ENCODE peak calls at places on chromosomes 12 and 14, in ten cellular contexts. M, H, E, O, S, I, Y, L, P and B are unnamed samples.

GRCh38 chr12:50072198-50072907 is 12.8 kb upstream of the SMARCD1 start:
- DNase-seq in M (no peak), H (no peak), E (no peak), O (no peak), S (no peak), I (no peak), Y (no peak), L (no peak), P (no peak), B (no peak)

GRCh38 chr14:66635435-66635834 is 127.5 kb downstream of the GPHN start:
- DNase-seq in M (no peak), H (no peak), E (no peak), O (no peak), S (no peak), I (no peak), Y (no peak), L (no peak), P (no peak), B (no peak)

GRCh38 chr14:44820230-44820964 is 141.3 kb downstream of the KLHL28 start:
- DNase-seq in M (no peak), H (no peak), E (no peak), O (no peak), S (no peak), I (no peak), Y (no peak), L (no peak), P (no peak), B (no peak)

GRCh38 chr14:87629788-87630187 is 363.2 kb downstream of the GALC start:
- DNase-seq in M (no peak), H (no peak), E (no peak), O (no peak), S (no peak), I (no peak), Y (no peak), L (no peak), P (no peak), B (no peak)

GRCh38 chr12:51126297-51126696 is 42.9 kb upstream of the CSRNP2 start:
- DNase-seq in M (no peak), H (no peak), E (no peak), O (no peak), S (no peak), I (no peak), Y (no peak), L (no peak), P (no peak), B (no peak)

GRCh38 chr14:54667026-54667744 is 100.3 kb downstream of the SAMD4A start:
- DNase-seq in M (no peak), H (no peak), E (no peak), O (no peak), S (no peak), I (no peak), Y (no peak), L (no peak), P (no peak), B (no peak)

GRCh38 chr12:44431647-44432352 is 444.3 kb downstream of the NELL2 start:
- DNase-seq in M (no peak), H (no peak), E (no peak), O (no peak), S (no peak), I (no peak), Y (no peak), L (no peak), P (no peak), B (no peak)

GRCh38 chr14:81102217-81102616 is 118.5 kb downstream of the GTF2A1 start:
- DNase-seq in M (no peak), H (no peak), E (no peak), O (no peak), S (no peak), I (no peak), Y (no peak), L (no peak), P (no peak), B (no peak)

GRCh38 chr14:101808020-101808641 is 46.6 kb downstream of the PPP2R5C start:
- DNase-seq in M (peak; percentile 27), H (no peak), E (no peak), O (no peak), S (no peak), I (peak; percentile 24), Y (no peak), L (no peak), P (no peak), B (no peak)

GRCh38 chr14:48914382-48914781 is 671.8 kb downstream of the RPS29 start:
- DNase-seq in M (no peak), H (no peak), E (no peak), O (no peak), S (peak; percentile 49), I (no peak), Y (no peak), L (no peak), P (no peak), B (no peak)

GRCh38 chr12:1912580-1913376 is 5.7 kb downstream of the CACNA2D4 start:
- DNase-seq in M (no peak), H (peak; percentile 90), E (no peak), O (peak; percentile 46), S (no peak), I (no peak), Y (no peak), L (no peak), P (no peak), B (no peak)

GRCh38 chr14:53491256-53491905 is 338.3 kb upstream of the DDHD1 start:
- DNase-seq in M (no peak), H (no peak), E (no peak), O (no peak), S (no peak), I (no peak), Y (no peak), L (peak; percentile 28), P (no peak), B (no peak)

GRCh38 chr12:1827806-1828805 is 7.7 kb downstream of the LRTM2 start:
- DNase-seq in M (no peak), H (no peak), E (no peak), O (no peak), S (no peak), I (no peak), Y (no peak), L (no peak), P (no peak), B (no peak)

GRCh38 chr12:34339922-34340321 is 317.6 kb downstream of the ALG10 start:
- DNase-seq in M (no peak), H (no peak), E (no peak), O (no peak), S (no peak), I (no peak), Y (no peak), L (no peak), P (no peak), B (no peak)

GRCh38 chr12:121214171-121214777 is 4.3 kb downstream of the P2RX4 start:
- DNase-seq in M (no peak), H (no peak), E (no peak), O (no peak), S (no peak), I (no peak), Y (no peak), L (peak; percentile 42), P (no peak), B (no peak)

GRCh38 chr12:70645494-70646317 is 8.5 kb upstream of the PTPRB start:
- DNase-seq in M (peak; percentile 84), H (no peak), E (no peak), O (no peak), S (peak; percentile 60), I (peak; percentile 41), Y (peak; percentile 70), L (peak; percentile 85), P (peak; percentile 67), B (no peak)

GRCh38 chr12:116882742-116883141 is 1.5 kb upstream of the HRK start:
- DNase-seq in M (peak; percentile 75), H (no peak), E (no peak), O (no peak), S (no peak), I (no peak), Y (no peak), L (peak; percentile 61), P (no peak), B (no peak)

GRCh38 chr14:88013750-88014349 is 8.9 kb downstream of the GPR65 start:
- DNase-seq in M (peak; percentile 84), H (no peak), E (peak; percentile 29), O (peak; percentile 59), S (peak; percentile 87), I (peak; percentile 66), Y (peak; percentile 67), L (peak; percentile 58), P (peak; percentile 12), B (no peak)

GRCh38 chr12:132429932-132430643 is 59.9 kb upstream of the FBRSL1 start:
- DNase-seq in M (peak; percentile 57), H (no peak), E (no peak), O (no peak), S (peak; percentile 94), I (no peak), Y (peak; percentile 50), L (no peak), P (peak; percentile 41), B (no peak)

DNA sequence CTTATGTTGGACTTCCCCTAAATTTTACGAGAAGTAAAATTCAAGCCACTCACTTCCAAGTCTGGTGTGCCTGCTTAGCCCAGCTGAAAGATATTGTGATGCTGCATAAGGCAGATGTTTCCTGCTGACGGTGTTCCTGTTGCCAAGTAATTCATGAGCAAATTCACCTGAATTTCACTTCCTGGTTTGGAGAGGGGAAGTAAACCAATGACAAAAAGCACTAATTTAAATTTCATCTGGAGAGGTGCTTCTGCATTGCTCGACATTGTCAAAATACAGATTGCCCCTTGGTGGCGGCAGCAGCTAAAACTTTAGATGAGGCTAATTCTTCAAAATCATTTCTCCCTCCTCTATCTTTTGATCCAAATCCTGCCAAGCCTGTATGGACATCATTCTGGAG is 281.1 kb downstream of the AACS start:
- DNase-seq in M (no peak), H (no peak), E (no peak), O (no peak), S (no peak), I (no peak), Y (no peak), L (no peak), P (no peak), B (no peak)
- H3K4me1 ChIP-seq in M (no peaks in the 10 kb centered on the region), H (no peaks in the 10 kb centered on the region), E (no peaks in the 10 kb centered on the region), O (no peaks in the 10 kb centered on the region), S (no peaks in the 10 kb centered on the region), I (no peaks in the 10 kb centered on the region), Y (no peaks in the 10 kb centered on the region), L (no peaks in the 10 kb centered on the region), P (no peaks in the 10 kb centered on the region), B (no peaks in the 10 kb centered on the region)

GRCh38 chr14:61321385-61322010 is at the start of gene PRKCH:
- DNase-seq in M (peak; percentile 65), H (no peak), E (peak; percentile 37), O (peak; percentile 89), S (peak; percentile 93), I (peak; percentile 11), Y (peak; percentile 93), L (peak; percentile 25), P (peak; percentile 54), B (no peak)
- TF ChIP-seq POLR2A in M (no peak), H (no peak), E (peak; percentile 21), O (no peak), S (peak; percentile 76), I (no peak), Y (peak; percentile 74), L (no peak), P (peak; percentile 60), B (no peak)

GRCh38 chr14:104687601-104688504 is 1.6 kb upstream of the INF2 start:
- DNase-seq in M (peak; percentile 94), H (no peak), E (peak; percentile 88), O (peak; percentile 88), S (peak; percentile 92), I (peak; percentile 84), Y (peak; percentile 85), L (no peak), P (peak; percentile 62), B (no peak)
- H3K4me1 ChIP-seq in M (peaks cover 68% of the 10 kb centered on the region), H (peaks cover 50% of the 10 kb centered on the region), E (peaks cover 29% of the 10 kb centered on the region), O (peaks cover 17% of the 10 kb centered on the region), S (peaks cover 13% of the 10 kb centered on the region), I (peaks cover 77% of the 10 kb centered on the region), Y (peaks cover 24% of the 10 kb centered on the region), L (peaks cover 34% of the 10 kb centered on the region), P (peaks cover 46% of the 10 kb centered on the region), B (peaks cover 58% of the 10 kb centered on the region)

GRCh38 chr14:68786491-68787234 is 6.2 kb downstream of the ZFP36L1 start:
- DNase-seq in M (peak; percentile 86), H (no peak), E (no peak), O (no peak), S (peak; percentile 50), I (no peak), Y (no peak), L (peak; percentile 65), P (no peak), B (no peak)
- TF ChIP-seq POLR2A in M (no peak), H (no peak), E (no peak), O (no peak), S (no peak), I (peak; percentile 27), Y (no peak), L (no peak), P (no peak), B (no peak)